ENCODE peak calls at places on chromosomes 2 and 18, in eight cellular contexts. L is PC-3, J is kidney epithelial cell, C is foreskin fibroblast, V is body of pancreas, Q is coronary artery, U is uterus, O is bronchial epithelial cell. I is an unnamed sample.

GRCh38 chr2:106960633-106961205 is 74.8 kb upstream of the ST6GAL2 start:
- DNase-seq in J (no peak), V (no peak), O (no peak), L (no peak), Q (no peak), U (no peak), C (no peak), I (peak; percentile 50)

GRCh38 chr2:114631146-114631545 is 188.7 kb downstream of the DPP10 start:
- DNase-seq in J (no peak), U (no peak), C (no peak), Q (no peak), O (no peak), V (no peak), L (no peak), I (no peak)

GRCh38 chr2:44851518-44851917 is 90.0 kb upstream of the SIX3 start:
- DNase-seq in C (no peak), V (no peak), J (no peak), L (no peak), U (no peak), O (no peak), Q (no peak), I (no peak)

GRCh38 chr2:241040081-241040803 is 41.8 kb downstream of the SNED1 start:
- DNase-seq in V (no peak), L (no peak), O (no peak), J (no peak), U (no peak), Q (no peak), C (no peak), I (no peak)

GRCh38 chr18:80033181-80034067 is 810 bp upstream of the RBFA start:
- DNase-seq in V (peak; percentile 20), Q (peak; percentile 96), J (no peak), L (peak; percentile 6), O (peak; percentile 15), C (peak; percentile 18), U (peak; percentile 44), I (no peak)

GRCh38 chr2:38444247-38444646 is 67.2 kb upstream of the ATL2 start:
- DNase-seq in O (peak; percentile 92), J (no peak), L (peak; percentile 62), Q (no peak), U (no peak), C (peak; percentile 18), V (no peak), I (peak; percentile 86)

GRCh38 chr18:45802814-45803492 is 22.5 kb upstream of the SIGLEC15 start:
- DNase-seq in U (no peak), L (peak; percentile 87), C (peak; percentile 98), J (peak; percentile 97), Q (no peak), V (no peak), O (peak; percentile 98), I (peak; percentile 99)

GRCh38 chr2:66665124-66665984 is 230.4 kb downstream of the MEIS1 start:
- DNase-seq in O (peak; percentile 44), C (peak; percentile 24), Q (no peak), J (no peak), L (no peak), U (no peak), V (no peak), I (no peak)

GRCh38 chr2:229713371-229714079 is 830 bp downstream of the DNER start:
- DNase-seq in L (peak; percentile 16), J (no peak), U (no peak), Q (no peak), C (no peak), V (no peak), O (no peak), I (peak; percentile 58)

GRCh38 chr2:105621038-105621437 is 123.7 kb upstream of the NCK2 start:
- DNase-seq in J (no peak), L (no peak), O (no peak), C (no peak), U (no peak), V (no peak), Q (no peak), I (no peak)

GRCh38 chr2:215868886-215869285 is 144.5 kb downstream of the MREG start:
- DNase-seq in O (no peak), Q (no peak), J (no peak), U (no peak), V (no peak), L (no peak), C (no peak), I (no peak)

GRCh38 chr2:52395912-52396311 is 1364.0 kb upstream of the NRXN1 start:
- DNase-seq in Q (no peak), L (peak; percentile 37), O (no peak), U (no peak), C (peak; percentile 0), V (no peak), J (no peak), I (peak; percentile 54)

GRCh38 chr2:46079996-46080560 is 217.1 kb upstream of the EPAS1 start:
- DNase-seq in Q (no peak), U (no peak), L (no peak), V (no peak), J (no peak), O (no peak), C (no peak), I (no peak)

GRCh38 chr18:63237911-63238710 is 81.5 kb downstream of the BCL2 start:
- DNase-seq in L (peak; percentile 74), V (peak; percentile 63), U (peak; percentile 63), C (peak; percentile 77), O (peak; percentile 81), J (peak; percentile 94), Q (no peak), I (peak; percentile 91)

GRCh38 chr2:178280261-178280852 is 86.0 kb downstream of the OSBPL6 start:
- DNase-seq in C (peak; percentile 31), O (peak; percentile 62), L (peak; percentile 80), U (peak; percentile 29), V (peak; percentile 38), J (no peak), Q (no peak), I (peak; percentile 55)

GRCh38 chr2:27152102-27152795 is 3.4 kb downstream of the TCF23 start:
- DNase-seq in V (no peak), J (no peak), U (no peak), C (no peak), O (no peak), Q (no peak), L (peak; percentile 18), I (no peak)

DNA sequence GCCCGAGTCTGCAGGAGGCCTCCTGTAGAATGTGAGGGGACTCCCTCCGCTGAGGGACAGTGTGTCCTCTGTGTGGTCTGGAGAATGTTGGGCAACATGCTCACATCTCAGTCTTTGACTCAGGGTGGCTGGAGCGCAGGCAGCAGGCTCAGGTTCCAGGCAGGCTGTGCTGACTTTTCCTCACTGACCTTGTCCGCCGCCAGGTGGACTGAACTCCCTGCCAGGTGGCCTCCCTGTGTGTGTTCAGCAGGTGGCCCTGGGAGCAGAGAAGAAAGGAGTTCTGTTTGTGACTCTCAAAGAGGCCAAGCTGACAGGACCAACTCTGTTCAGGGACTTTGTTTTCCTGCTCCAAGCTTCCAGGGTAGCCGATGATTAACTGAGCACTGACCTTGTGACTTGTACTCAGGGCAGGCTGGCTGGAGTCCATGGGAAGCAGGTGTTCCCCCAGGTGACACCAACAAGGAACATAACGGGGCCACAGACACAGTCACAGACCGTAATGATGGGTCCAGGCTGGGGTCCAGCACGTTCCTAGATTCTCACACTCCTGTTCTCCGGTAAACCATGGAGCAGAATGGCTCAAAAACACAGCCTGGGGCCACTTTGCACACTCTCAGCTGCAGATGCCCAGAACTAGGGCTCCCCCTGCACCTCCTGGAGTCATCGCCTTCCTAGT is 439.8 kb downstream of the RNF144A start:
- DNase-seq in Q (no peak), U (no peak), J (no peak), O (no peak), V (peak; percentile 94), L (no peak), C (no peak), I (no peak)
- TF ChIP-seq CTCF in Q (no peak), U (no peak), J (no peak), O (no peak), V (peak; percentile 83), L (no peak), C (no peak), I (no peak)

GRCh38 chr2:95059656-95060370 is 34.3 kb downstream of the MAL start:
- DNase-seq in Q (peak; percentile 38), V (no peak), J (no peak), C (no peak), U (no peak), L (peak; percentile 84), O (no peak), I (no peak)
- H3K4me3 ChIP-seq in Q (no peak overlapping the region), V (no peak overlapping the region), J (no peak overlapping the region), C (no peak overlapping the region), U (no peak overlapping the region), L (no peak overlapping the region), O (no peak overlapping the region), I (no peak overlapping the region)

GRCh38 chr2:137168564-137168963 is 403.2 kb downstream of the THSD7B start:
- DNase-seq in O (peak; percentile 92), V (no peak), J (no peak), L (peak; percentile 77), U (no peak), C (peak; percentile 46), Q (no peak), I (peak; percentile 24)

GRCh38 chr2:137178955-137179377 is 413.6 kb downstream of the THSD7B start:
- DNase-seq in V (no peak), L (peak; percentile 81), C (peak; percentile 45), U (no peak), J (no peak), O (peak; percentile 92), Q (no peak), I (peak; percentile 45)

GRCh38 chr2:137172162-137172561 is 406.8 kb downstream of the THSD7B start:
- DNase-seq in L (no peak), J (peak; percentile 95), Q (no peak), C (no peak), U (no peak), V (no peak), O (no peak), I (no peak)

GRCh38 chr2:137167651-137168050 is 402.3 kb downstream of the THSD7B start:
- DNase-seq in O (no peak), C (no peak), L (no peak), V (no peak), Q (no peak), U (no peak), J (no peak), I (no peak)

DNA sequence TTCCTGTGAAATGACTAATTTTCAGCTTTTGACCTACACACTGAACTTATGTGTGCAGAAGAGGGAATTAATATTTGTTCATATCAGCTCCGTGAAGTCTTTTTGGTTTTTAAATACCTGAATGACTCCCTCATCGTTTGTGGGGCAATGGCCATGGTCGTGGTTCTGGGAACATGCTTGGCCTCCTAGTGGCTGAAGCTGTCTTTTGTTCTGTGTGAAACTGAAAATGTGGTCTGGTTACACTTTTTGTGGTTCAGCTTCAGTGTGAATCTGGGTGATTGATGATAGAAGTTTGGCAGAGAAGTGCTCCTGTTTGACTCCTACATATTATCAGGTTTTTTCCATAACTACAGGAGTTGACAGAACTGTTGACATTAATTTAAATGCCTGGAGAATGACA is 408.2 kb downstream of the THSD7B start:
- DNase-seq in U (no peak), C (peak; percentile 12), O (peak; percentile 60), J (peak; percentile 19), L (peak; percentile 78), V (no peak), Q (no peak), I (peak; percentile 81)
- TF ChIP-seq CTCF in U (no peak), C (peak; percentile 42), O (peak; percentile 58), J (peak; percentile 55), L (peak; percentile 68), V (no peak), Q (no peak), I (peak; percentile 56)

DNA sequence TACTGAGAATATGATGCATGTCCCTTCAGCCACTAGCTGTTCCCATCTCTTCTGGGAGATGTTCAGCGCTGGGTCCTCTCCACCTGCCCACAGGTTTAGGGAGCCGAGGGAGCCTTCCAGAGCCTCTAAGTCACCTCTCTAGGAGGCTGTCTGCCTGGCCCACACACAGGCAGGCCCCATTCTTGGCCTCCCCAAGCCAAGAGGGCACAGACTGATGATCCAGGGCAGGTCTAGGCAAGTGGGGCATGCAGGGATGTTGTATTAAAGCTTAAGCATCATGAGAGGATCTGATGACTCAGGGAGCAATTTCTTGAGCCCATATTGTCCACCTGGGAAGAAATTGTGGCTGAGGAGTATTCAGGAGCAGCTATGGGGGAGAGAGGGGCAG is 19.9 kb downstream of the TMSB10 start:
- DNase-seq in V (no peak), Q (no peak), L (no peak), C (no peak), U (no peak), O (peak; percentile 95), J (no peak), I (no peak)
- H3K4me3 ChIP-seq in V (no peak overlapping the region), Q (no peak overlapping the region), L (no peak overlapping the region), C (no peak overlapping the region), U (no peak overlapping the region), O (no peak overlapping the region), J (no peak overlapping the region), I (no peak overlapping the region)

I was measured in astrocyte of the spinal cord.